ENCODE peak calls at places on chromosomes 6 and 20, in nine cellular contexts. One of them, this sample, is unnamed.
A peak's percentile ranks its signal among the peaks of the same experiment; 100 is the strongest.

GRCh38 chr6:159156089-159156488 is 13.1 kb upstream of the FNDC1 start:
- DNase-seq in A673: no peak
- DNase-seq in esophagus squamous epithelium: no peak
- DNase-seq in WTC11: no peak
- DNase-seq in bronchial epithelial cell: no peak
- DNase-seq in foreskin fibroblast: no peak
- DNase-seq in left lung: no peak
- DNase-seq in heart right ventricle: no peak
- DNase-seq in stomach: no peak
- DNase-seq in this sample: no peak

GRCh38 chr20:17873410-17874270 is 95.0 kb downstream of the SNX5 start:
- DNase-seq in A673: peak; percentile 91
- DNase-seq in esophagus squamous epithelium: no peak
- DNase-seq in WTC11: no peak
- DNase-seq in bronchial epithelial cell: peak; percentile 58
- DNase-seq in foreskin fibroblast: peak; percentile 97
- DNase-seq in left lung: peak; percentile 91
- DNase-seq in heart right ventricle: peak; percentile 80
- DNase-seq in stomach: peak; percentile 94
- DNase-seq in this sample: peak; percentile 95

GRCh38 chr6:170206931-170207431 is 83.9 kb downstream of the DLL1 start:
- DNase-seq in A673: no peak
- DNase-seq in esophagus squamous epithelium: no peak
- DNase-seq in WTC11: no peak
- DNase-seq in bronchial epithelial cell: no peak
- DNase-seq in foreskin fibroblast: no peak
- DNase-seq in left lung: peak; percentile 24
- DNase-seq in heart right ventricle: no peak
- DNase-seq in stomach: peak; percentile 18
- DNase-seq in this sample: no peak

GRCh38 chr6:16514249-16514648 is 247.0 kb downstream of the ATXN1 start:
- DNase-seq in A673: peak; percentile 81
- DNase-seq in esophagus squamous epithelium: no peak
- DNase-seq in WTC11: no peak
- DNase-seq in bronchial epithelial cell: peak; percentile 33
- DNase-seq in foreskin fibroblast: peak; percentile 37
- DNase-seq in left lung: no peak
- DNase-seq in heart right ventricle: no peak
- DNase-seq in stomach: no peak
- DNase-seq in this sample: no peak

GRCh38 chr6:39202166-39202565 is 27.1 kb downstream of the KCNK5 start:
- DNase-seq in A673: no peak
- DNase-seq in esophagus squamous epithelium: no peak
- DNase-seq in WTC11: no peak
- DNase-seq in bronchial epithelial cell: no peak
- DNase-seq in foreskin fibroblast: no peak
- DNase-seq in left lung: no peak
- DNase-seq in heart right ventricle: no peak
- DNase-seq in stomach: no peak
- DNase-seq in this sample: no peak

GRCh38 chr20:4684837-4685413 is 36.8 kb upstream of the PRND start:
- DNase-seq in A673: no peak
- DNase-seq in esophagus squamous epithelium: no peak
- DNase-seq in WTC11: no peak
- DNase-seq in bronchial epithelial cell: peak; percentile 79
- DNase-seq in foreskin fibroblast: peak; percentile 41
- DNase-seq in left lung: no peak
- DNase-seq in heart right ventricle: no peak
- DNase-seq in stomach: no peak
- DNase-seq in this sample: no peak

GRCh38 chr20:35009665-35010328 is 54.1 kb downstream of the MYH7B start:
- DNase-seq in A673: no peak
- DNase-seq in esophagus squamous epithelium: no peak
- DNase-seq in WTC11: no peak
- DNase-seq in bronchial epithelial cell: no peak
- DNase-seq in foreskin fibroblast: no peak
- DNase-seq in left lung: peak; percentile 19
- DNase-seq in heart right ventricle: no peak
- DNase-seq in stomach: no peak
- DNase-seq in this sample: no peak

GRCh38 chr20:24470782-24471582 is 1.6 kb downstream of the SYNDIG1 start:
- DNase-seq in A673: peak; percentile 35
- DNase-seq in esophagus squamous epithelium: no peak
- DNase-seq in WTC11: peak; percentile 52
- DNase-seq in bronchial epithelial cell: no peak
- DNase-seq in foreskin fibroblast: no peak
- DNase-seq in left lung: no peak
- DNase-seq in heart right ventricle: no peak
- DNase-seq in stomach: no peak
- DNase-seq in this sample: no peak

GRCh38 chr6:155177369-155177961 is 86.3 kb upstream of the CLDN20 start:
- DNase-seq in A673: peak; percentile 85
- DNase-seq in esophagus squamous epithelium: no peak
- DNase-seq in WTC11: no peak
- DNase-seq in bronchial epithelial cell: peak; percentile 61
- DNase-seq in foreskin fibroblast: peak; percentile 48
- DNase-seq in left lung: no peak
- DNase-seq in heart right ventricle: peak; percentile 42
- DNase-seq in stomach: peak; percentile 38
- DNase-seq in this sample: no peak

GRCh38 chr6:84453499-84453898 is 226.1 kb upstream of the CEP162 start:
- DNase-seq in A673: no peak
- DNase-seq in esophagus squamous epithelium: no peak
- DNase-seq in WTC11: no peak
- DNase-seq in bronchial epithelial cell: no peak
- DNase-seq in foreskin fibroblast: peak; percentile 70
- DNase-seq in left lung: no peak
- DNase-seq in heart right ventricle: no peak
- DNase-seq in stomach: no peak
- DNase-seq in this sample: no peak

GRCh38 chr20:44200983-44201382 is 9.6 kb downstream of the OSER1 start:
- DNase-seq in A673: no peak
- DNase-seq in esophagus squamous epithelium: no peak
- DNase-seq in WTC11: no peak
- DNase-seq in bronchial epithelial cell: no peak
- DNase-seq in foreskin fibroblast: no peak
- DNase-seq in left lung: no peak
- DNase-seq in heart right ventricle: no peak
- DNase-seq in stomach: no peak
- DNase-seq in this sample: no peak

GRCh38 chr20:32807706-32808105 is 12.0 kb upstream of the MAPRE1 start:
- DNase-seq in A673: peak; percentile 15
- DNase-seq in esophagus squamous epithelium: no peak
- DNase-seq in WTC11: peak; percentile 74
- DNase-seq in bronchial epithelial cell: no peak
- DNase-seq in foreskin fibroblast: no peak
- DNase-seq in left lung: no peak
- DNase-seq in heart right ventricle: no peak
- DNase-seq in stomach: no peak
- DNase-seq in this sample: no peak

DNA sequence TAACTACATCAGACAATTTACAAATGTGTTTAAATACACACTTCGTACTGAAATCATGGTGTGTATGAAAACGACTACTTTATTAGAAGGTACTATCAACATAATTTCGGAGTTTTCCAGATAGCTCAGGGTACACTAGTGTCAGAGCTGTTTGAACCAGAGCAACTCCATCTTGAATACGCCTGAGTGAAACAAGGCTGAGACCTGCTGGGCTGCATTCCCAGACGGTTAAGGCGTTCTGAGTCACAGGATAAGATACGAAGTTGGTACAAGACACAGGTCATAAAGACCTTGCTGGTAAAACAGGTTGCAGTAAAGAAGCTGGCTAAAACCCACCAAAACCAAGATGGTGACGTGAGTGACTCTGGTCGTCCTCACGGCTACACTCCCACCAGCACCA is 167.6 kb downstream of the THBS2 start:
- DNase-seq in A673: no peak
- DNase-seq in esophagus squamous epithelium: no peak
- DNase-seq in WTC11: no peak
- DNase-seq in bronchial epithelial cell: peak; percentile 62
- DNase-seq in foreskin fibroblast: no peak
- DNase-seq in left lung: no peak
- DNase-seq in heart right ventricle: no peak
- DNase-seq in stomach: no peak
- DNase-seq in this sample: no peak
- TF ChIP-seq CTCF in A673: no peak
- TF ChIP-seq CTCF in esophagus squamous epithelium: no peak
- TF ChIP-seq CTCF in WTC11: no peak
- TF ChIP-seq CTCF in bronchial epithelial cell: no peak
- TF ChIP-seq CTCF in foreskin fibroblast: no peak
- TF ChIP-seq CTCF in left lung: no peak
- TF ChIP-seq CTCF in heart right ventricle: no peak
- TF ChIP-seq CTCF in stomach: no peak
- TF ChIP-seq CTCF in this sample: no peak

GRCh38 chr6:44667668-44668390 is 280.3 kb downstream of the CDC5L start:
- DNase-seq in A673: no peak
- DNase-seq in esophagus squamous epithelium: no peak
- DNase-seq in WTC11: peak; percentile 68
- DNase-seq in bronchial epithelial cell: no peak
- DNase-seq in foreskin fibroblast: no peak
- DNase-seq in left lung: no peak
- DNase-seq in heart right ventricle: no peak
- DNase-seq in stomach: peak; percentile 39
- DNase-seq in this sample: no peak
- TF ChIP-seq CTCF in A673: peak; percentile 16
- TF ChIP-seq CTCF in esophagus squamous epithelium: peak; percentile 14
- TF ChIP-seq CTCF in WTC11: peak; percentile 75
- TF ChIP-seq CTCF in bronchial epithelial cell: peak; percentile 62
- TF ChIP-seq CTCF in foreskin fibroblast: peak; percentile 48
- TF ChIP-seq CTCF in left lung: peak; percentile 35
- TF ChIP-seq CTCF in heart right ventricle: peak; percentile 43
- TF ChIP-seq CTCF in stomach: peak; percentile 43
- TF ChIP-seq CTCF in this sample: no peak

GRCh38 chr6:36094786-36095496 is 35.4 kb upstream of the MAPK13 start:
- DNase-seq in A673: peak; percentile 87
- DNase-seq in esophagus squamous epithelium: peak; percentile 14
- DNase-seq in WTC11: peak; percentile 77
- DNase-seq in bronchial epithelial cell: peak; percentile 58
- DNase-seq in foreskin fibroblast: peak; percentile 66
- DNase-seq in left lung: peak; percentile 78
- DNase-seq in heart right ventricle: peak; percentile 78
- DNase-seq in stomach: peak; percentile 90
- DNase-seq in this sample: peak; percentile 17

GRCh38 chr6:36094238-36094637 is 36.1 kb upstream of the MAPK13 start:
- DNase-seq in A673: no peak
- DNase-seq in esophagus squamous epithelium: no peak
- DNase-seq in WTC11: no peak
- DNase-seq in bronchial epithelial cell: no peak
- DNase-seq in foreskin fibroblast: no peak
- DNase-seq in left lung: no peak
- DNase-seq in heart right ventricle: no peak
- DNase-seq in stomach: no peak
- DNase-seq in this sample: no peak

GRCh38 chr6:36098920-36099647 is 31.2 kb upstream of the MAPK13 start:
- DNase-seq in A673: no peak
- DNase-seq in esophagus squamous epithelium: no peak
- DNase-seq in WTC11: no peak
- DNase-seq in bronchial epithelial cell: no peak
- DNase-seq in foreskin fibroblast: no peak
- DNase-seq in left lung: no peak
- DNase-seq in heart right ventricle: no peak
- DNase-seq in stomach: no peak
- DNase-seq in this sample: no peak

GRCh38 chr6:36098253-36098919 is 31.9 kb upstream of the MAPK13 start:
- DNase-seq in A673: no peak
- DNase-seq in esophagus squamous epithelium: no peak
- DNase-seq in WTC11: no peak
- DNase-seq in bronchial epithelial cell: no peak
- DNase-seq in foreskin fibroblast: no peak
- DNase-seq in left lung: no peak
- DNase-seq in heart right ventricle: no peak
- DNase-seq in stomach: no peak
- DNase-seq in this sample: no peak

GRCh38 chr6:36095497-36096391 is 34.6 kb upstream of the MAPK13 start:
- DNase-seq in A673: no peak
- DNase-seq in esophagus squamous epithelium: no peak
- DNase-seq in WTC11: no peak
- DNase-seq in bronchial epithelial cell: no peak
- DNase-seq in foreskin fibroblast: no peak
- DNase-seq in left lung: no peak
- DNase-seq in heart right ventricle: no peak
- DNase-seq in stomach: peak; percentile 43
- DNase-seq in this sample: no peak
- TF ChIP-seq CTCF in A673: no peak
- TF ChIP-seq CTCF in esophagus squamous epithelium: no peak
- TF ChIP-seq CTCF in WTC11: peak; percentile 34
- TF ChIP-seq CTCF in bronchial epithelial cell: no peak
- TF ChIP-seq CTCF in foreskin fibroblast: no peak
- TF ChIP-seq CTCF in left lung: peak; percentile 6
- TF ChIP-seq CTCF in heart right ventricle: no peak
- TF ChIP-seq CTCF in stomach: no peak
- TF ChIP-seq CTCF in this sample: no peak

GRCh38 chr6:125951323-125951722 is 5.2 kb upstream of the HINT3 start:
- DNase-seq in A673: no peak
- DNase-seq in esophagus squamous epithelium: no peak
- DNase-seq in WTC11: no peak
- DNase-seq in bronchial epithelial cell: no peak
- DNase-seq in foreskin fibroblast: no peak
- DNase-seq in left lung: no peak
- DNase-seq in heart right ventricle: no peak
- DNase-seq in stomach: no peak
- DNase-seq in this sample: no peak

GRCh38 chr6:125954735-125955410 is 1.7 kb upstream of the HINT3 start:
- DNase-seq in A673: no peak
- DNase-seq in esophagus squamous epithelium: no peak
- DNase-seq in WTC11: no peak
- DNase-seq in bronchial epithelial cell: no peak
- DNase-seq in foreskin fibroblast: no peak
- DNase-seq in left lung: no peak
- DNase-seq in heart right ventricle: no peak
- DNase-seq in stomach: no peak
- DNase-seq in this sample: no peak

GRCh38 chr6:125952764-125953501 is 3.6 kb upstream of the HINT3 start:
- DNase-seq in A673: peak; percentile 60
- DNase-seq in esophagus squamous epithelium: no peak
- DNase-seq in WTC11: peak; percentile 69
- DNase-seq in bronchial epithelial cell: no peak
- DNase-seq in foreskin fibroblast: no peak
- DNase-seq in left lung: no peak
- DNase-seq in heart right ventricle: no peak
- DNase-seq in stomach: no peak
- DNase-seq in this sample: no peak

GRCh38 chr6:125950293-125950692 is 6.3 kb upstream of the HINT3 start:
- DNase-seq in A673: no peak
- DNase-seq in esophagus squamous epithelium: no peak
- DNase-seq in WTC11: peak; percentile 47
- DNase-seq in bronchial epithelial cell: peak; percentile 92
- DNase-seq in foreskin fibroblast: peak; percentile 67
- DNase-seq in left lung: no peak
- DNase-seq in heart right ventricle: no peak
- DNase-seq in stomach: no peak
- DNase-seq in this sample: peak; percentile 46

DNA sequence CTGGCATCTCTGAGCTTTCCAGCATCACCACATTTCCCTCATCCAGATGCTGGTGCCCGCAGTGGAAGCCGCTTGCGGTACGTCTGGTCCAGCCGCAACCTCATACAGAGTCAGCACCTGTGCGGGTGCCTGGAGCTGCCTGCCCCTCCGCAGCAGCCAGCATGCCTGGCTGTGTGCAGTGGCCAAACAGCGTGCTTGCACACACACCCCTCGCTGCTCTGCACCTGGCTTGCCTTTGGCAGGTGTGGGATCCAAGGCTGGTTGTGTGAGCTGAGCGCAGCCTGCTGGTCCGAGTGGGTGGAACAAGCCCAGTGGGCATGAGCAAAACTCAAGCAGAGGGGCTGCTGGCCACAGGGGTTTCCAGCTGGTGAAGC is 3.1 kb upstream of the HINT3 start:
- DNase-seq in A673: no peak
- DNase-seq in esophagus squamous epithelium: no peak
- DNase-seq in WTC11: peak; percentile 75
- DNase-seq in bronchial epithelial cell: no peak
- DNase-seq in foreskin fibroblast: no peak
- DNase-seq in left lung: no peak
- DNase-seq in heart right ventricle: no peak
- DNase-seq in stomach: peak; percentile 78
- DNase-seq in this sample: no peak
- TF ChIP-seq CTCF in A673: no peak
- TF ChIP-seq CTCF in esophagus squamous epithelium: peak; percentile 64
- TF ChIP-seq CTCF in WTC11: no peak
- TF ChIP-seq CTCF in bronchial epithelial cell: peak; percentile 75
- TF ChIP-seq CTCF in foreskin fibroblast: no peak
- TF ChIP-seq CTCF in left lung: no peak
- TF ChIP-seq CTCF in heart right ventricle: no peak
- TF ChIP-seq CTCF in stomach: peak; percentile 21
- TF ChIP-seq CTCF in this sample: peak; percentile 37